ENCODE peak calls at places on chromosomes 1 and 21, in eight cellular contexts. W is tibial artery, X is heart right ventricle, D is adrenal gland, F is tibial nerve, U is stomach, O is lower lobe of right lung, G is suprapubic skin. C is an unnamed sample.

GRCh38 chr21:36431252-36431651 is 46.1 kb downstream of the CHAF1B start:
- DNase-seq in W (no peak), X (no peak), D (no peak), F (no peak), U (no peak), O (no peak), G (no peak), C (no peak)

GRCh38 chr1:153610334-153611023 is 2.5 kb downstream of the S100A16 start:
- DNase-seq in W (no peak), X (no peak), D (no peak), F (no peak), U (no peak), O (no peak), G (no peak), C (no peak)

GRCh38 chr1:172496678-172497077 is 36.3 kb upstream of the SUCO start:
- DNase-seq in W (no peak), X (no peak), D (no peak), F (no peak), U (no peak), O (no peak), G (no peak), C (no peak)

GRCh38 chr1:238485062-238485905 is 594.6 kb upstream of the ZP4 start:
- DNase-seq in W (peak; percentile 44), X (no peak), D (no peak), F (peak; percentile 26), U (no peak), O (no peak), G (no peak), C (no peak)

GRCh38 chr1:58434587-58434986 is 111.9 kb downstream of the OMA1 start:
- DNase-seq in W (no peak), X (no peak), D (no peak), F (no peak), U (no peak), O (no peak), G (no peak), C (no peak)

GRCh38 chr1:225838793-225839192 is 28.9 kb downstream of the EPHX1 start:
- DNase-seq in W (no peak), X (no peak), D (no peak), F (no peak), U (no peak), O (no peak), G (no peak), C (no peak)

GRCh38 chr1:67853704-67854103 is 20.4 kb upstream of the GNG12 start:
- DNase-seq in W (no peak), X (peak; percentile 54), D (peak; percentile 80), F (no peak), U (peak; percentile 51), O (peak; percentile 48), G (no peak), C (no peak)

GRCh38 chr21:46191257-46191685 is 7.0 kb upstream of the SPATC1L start:
- DNase-seq in W (peak; percentile 69), X (no peak), D (peak; percentile 83), F (peak; percentile 18), U (peak; percentile 21), O (no peak), G (peak; percentile 82), C (peak; percentile 66)

GRCh38 chr1:227546598-227547313 is 16.6 kb upstream of the ZNF678 start:
- DNase-seq in W (no peak), X (no peak), D (no peak), F (no peak), U (no peak), O (no peak), G (no peak), C (no peak)

GRCh38 chr1:181104042-181104789 is 15.7 kb downstream of the IER5 start:
- DNase-seq in W (no peak), X (no peak), D (no peak), F (no peak), U (no peak), O (no peak), G (no peak), C (no peak)
- TF ChIP-seq CTCF in W (peak; percentile 23), X (no peak), D (no peak), F (no peak), U (no peak), O (peak; percentile 20), G (no peak), C (peak; percentile 25)

GRCh38 chr1:20484526-20485462 is 1.2 kb downstream of the CAMK2N1 start:
- DNase-seq in W (no peak), X (no peak), D (peak; percentile 44), F (no peak), U (no peak), O (no peak), G (no peak), C (no peak)
- H3K4me3 ChIP-seq in W (peak overlapping the region; percentile 69), X (peak overlapping the region; percentile 61), D (peak overlapping the region; percentile 73), F (peak overlapping the region; percentile 41), U (peak overlapping the region; percentile 71), O (peak overlapping the region; percentile 60), G (peak overlapping the region; percentile 57), C (peak overlapping the region; percentile 70)

GRCh38 chr1:154841384-154841783 is 28.7 kb downstream of the KCNN3 start:
- DNase-seq in W (no peak), X (no peak), D (no peak), F (no peak), U (no peak), O (no peak), G (no peak), C (no peak)
- H3K4me1 ChIP-seq in W (no peaks in the 10 kb centered on the region), X (peaks cover 19% of the 10 kb centered on the region), D (no peaks in the 10 kb centered on the region), F (no peaks in the 10 kb centered on the region), U (no peaks in the 10 kb centered on the region), O (peaks cover 41% of the 10 kb centered on the region), G (no peaks in the 10 kb centered on the region), C (no peaks in the 10 kb centered on the region)

DNA sequence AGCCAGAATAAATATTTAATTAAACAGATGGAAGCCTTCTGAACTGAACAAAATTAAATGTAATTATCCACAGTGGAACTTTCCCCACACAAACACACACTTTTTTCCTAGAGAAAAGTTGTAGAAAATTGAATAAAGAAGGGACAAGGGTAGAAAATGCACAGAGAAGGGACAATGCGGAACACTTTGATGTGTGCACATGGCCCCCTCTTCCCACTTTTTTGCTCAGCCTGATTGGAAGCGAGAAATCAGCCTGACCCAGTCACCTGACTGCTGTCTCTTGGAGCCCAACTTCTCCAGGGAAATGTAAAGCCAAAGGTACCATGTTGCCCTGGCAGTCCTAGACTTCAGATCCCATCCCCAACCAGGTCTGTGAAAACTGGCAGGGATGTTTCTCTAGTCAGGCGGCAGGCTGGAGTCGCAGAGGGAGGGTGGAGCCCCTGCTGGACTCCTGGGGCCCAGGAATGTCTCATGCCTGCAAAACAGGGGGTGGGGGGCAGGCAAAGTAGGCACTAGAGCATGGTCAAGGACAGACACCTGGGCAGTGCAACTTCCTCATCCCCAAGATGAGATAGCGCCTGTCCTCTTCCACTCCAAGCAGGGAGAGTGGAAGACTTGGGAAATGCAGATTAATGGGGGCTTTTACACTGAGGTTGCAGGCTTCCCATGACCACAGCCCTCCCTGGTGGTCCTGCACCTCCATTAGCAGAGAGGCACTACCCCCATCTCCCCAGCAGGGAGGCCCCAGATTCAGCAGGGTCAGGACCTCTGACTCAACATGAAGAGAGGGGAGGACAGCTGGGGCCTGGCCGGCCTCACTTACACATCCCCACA is 2.8 kb downstream of the CERS2 start:
- DNase-seq in W (no peak), X (no peak), D (peak; percentile 62), F (no peak), U (no peak), O (no peak), G (no peak), C (no peak)
- TF ChIP-seq CTCF in W (no peak), X (no peak), D (peak; percentile 21), F (no peak), U (no peak), O (no peak), G (no peak), C (no peak)

GRCh38 chr1:203351037-203351625 is at the start of gene FMOD:
- DNase-seq in W (peak; percentile 73), X (peak; percentile 81), D (peak; percentile 45), F (peak; percentile 48), U (peak; percentile 79), O (no peak), G (peak; percentile 89), C (no peak)
- H3K4me3 ChIP-seq in W (peak within 1 kb of the TSS; percentile 56), X (peak within 1 kb of the TSS; percentile 18), D (no peak within 1 kb of the TSS), F (peak within 1 kb of the TSS; percentile 27), U (peak within 1 kb of the TSS; percentile 31), O (peak within 1 kb of the TSS; percentile 36), G (peak within 1 kb of the TSS; percentile 34), C (peak within 1 kb of the TSS; percentile 65)

GRCh38 chr1:45843474-45843905 is 40.1 kb downstream of the MAST2 start:
- DNase-seq in W (no peak), X (no peak), D (no peak), F (no peak), U (no peak), O (no peak), G (no peak), C (no peak)
- H3K4me1 ChIP-seq in W (no peaks in the 10 kb centered on the region), X (no peaks in the 10 kb centered on the region), D (no peaks in the 10 kb centered on the region), F (no peaks in the 10 kb centered on the region), U (no peaks in the 10 kb centered on the region), O (peaks cover 15% of the 10 kb centered on the region), G (no peaks in the 10 kb centered on the region), C (no peaks in the 10 kb centered on the region)

DNA sequence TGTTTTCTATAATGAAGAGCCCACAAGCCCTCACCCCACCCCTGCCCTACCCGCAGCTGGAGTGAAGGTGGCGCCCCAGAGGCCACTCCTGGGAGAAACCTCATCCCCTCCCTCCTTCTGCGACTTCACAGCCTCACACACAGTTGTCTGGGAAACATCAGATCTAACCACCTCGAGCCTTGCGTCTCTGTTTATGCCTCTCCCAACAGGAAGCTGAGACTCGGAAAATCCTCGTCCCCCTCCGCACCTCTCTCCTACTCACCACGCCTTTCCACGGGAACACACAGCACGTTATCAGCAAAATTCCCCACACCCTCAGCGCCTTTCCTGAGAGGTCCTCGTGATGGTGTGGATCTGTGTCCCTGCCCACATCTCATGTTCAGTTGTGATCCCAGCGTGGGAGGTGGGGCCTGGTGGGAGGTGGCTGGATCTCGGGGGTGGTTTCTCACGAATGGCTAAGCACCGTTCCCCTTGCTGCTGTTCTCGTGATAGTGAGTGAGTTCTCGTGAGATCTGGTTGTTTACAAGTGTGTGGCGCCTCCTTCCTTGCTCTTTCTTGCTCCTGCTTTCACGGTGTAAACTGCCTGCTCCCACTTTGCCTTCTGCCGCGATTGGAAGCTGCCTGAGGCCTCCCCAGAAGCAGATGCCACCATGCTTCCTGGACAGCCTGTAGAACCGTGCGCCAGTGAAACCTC is 190.6 kb downstream of the KIF26B start:
- DNase-seq in W (no peak), X (no peak), D (no peak), F (no peak), U (no peak), O (no peak), G (no peak), C (no peak)
- TF ChIP-seq CTCF in W (no peak), X (no peak), D (no peak), F (no peak), U (no peak), O (no peak), G (no peak), C (no peak)

DNA sequence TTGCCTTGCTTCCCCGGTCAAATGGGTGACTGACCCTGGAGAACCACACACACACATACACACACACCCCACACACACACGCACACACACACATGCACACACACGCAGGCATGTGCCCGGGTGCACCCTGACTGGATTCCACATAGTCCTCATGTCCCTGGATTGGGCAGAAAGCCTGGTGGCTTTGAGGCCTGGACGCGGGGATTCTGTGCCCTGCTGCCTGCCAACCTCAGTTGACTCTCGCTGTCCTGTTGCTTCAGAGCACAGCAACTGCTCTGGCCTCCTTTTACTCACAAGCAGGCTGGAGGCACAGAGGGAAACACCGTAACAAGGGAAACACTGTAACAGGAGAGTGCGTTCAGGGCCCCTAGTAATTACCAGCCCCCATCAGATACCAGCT is 6.4 kb downstream of the RORC start:
- DNase-seq in W (no peak), X (no peak), D (no peak), F (no peak), U (no peak), O (no peak), G (no peak), C (no peak)
- H3K4me3 ChIP-seq in W (no peak overlapping the region), X (no peak overlapping the region), D (no peak overlapping the region), F (no peak overlapping the region), U (no peak overlapping the region), O (no peak overlapping the region), G (no peak overlapping the region), C (no peak overlapping the region)